ENCODE peak calls at places on chromosomes 11 and 22, in seven cellular contexts. I is tibial nerve; P is effector memory CD4-positive, alpha-beta T cell; L is Panc1; M is PC-9; B is pancreas; T is A549. W is an unnamed sample.
A peak's percentile ranks its signal among the peaks of the same experiment; 100 is the strongest.

GRCh38 chr11:120336641-120337132 is 474 bp downstream of the ARHGEF12 start:
- DNase-seq in B (no peak), T (peak; percentile 39), L (no peak), P (no peak), I (no peak), M (no peak), W (no peak)

GRCh38 chr11:44568706-44569473 is 3.4 kb downstream of the CD82 start:
- DNase-seq in I (peak; percentile 35), M (peak; percentile 61), B (no peak), L (peak; percentile 53), P (peak; percentile 91), T (peak; percentile 43), W (peak; percentile 61)

GRCh38 chr11:69915151-69915500 is 95.9 kb upstream of the FGF3 start:
- DNase-seq in L (no peak), M (no peak), I (no peak), B (no peak), P (no peak), T (peak; percentile 23), W (no peak)

GRCh38 chr11:62556102-62556871 is 9.7 kb upstream of the AHNAK start:
- DNase-seq in B (peak; percentile 76), P (peak; percentile 83), M (peak; percentile 94), I (peak; percentile 88), L (peak; percentile 87), T (peak; percentile 95), W (peak; percentile 69)

GRCh38 chr11:9765320-9766101 is 101.6 kb downstream of the SWAP70 start:
- DNase-seq in L (no peak), M (peak; percentile 8), T (no peak), B (no peak), P (no peak), I (peak; percentile 42), W (no peak)

GRCh38 chr11:74815966-74816365 is 67.3 kb downstream of the RNF169 start:
- DNase-seq in L (no peak), P (no peak), M (no peak), B (no peak), I (no peak), T (no peak), W (no peak)

GRCh38 chr22:35900483-35901168 is 128.0 kb downstream of the RBFOX2 start:
- DNase-seq in L (no peak), I (no peak), P (no peak), B (no peak), M (peak; percentile 48), T (peak; percentile 56), W (peak; percentile 17)

GRCh38 chr11:107018274-107018901 is at the start of gene GUCY1A2:
- DNase-seq in P (no peak), M (no peak), I (no peak), B (peak; percentile 22), T (peak; percentile 6), L (no peak), W (no peak)

GRCh38 chr11:9905562-9905961 is 241.7 kb downstream of the SWAP70 start:
- DNase-seq in I (no peak), T (peak; percentile 22), M (no peak), B (no peak), P (no peak), L (no peak), W (no peak)

GRCh38 chr22:45718391-45718790 is 46.8 kb downstream of the ATXN10 start:
- DNase-seq in T (no peak), M (no peak), I (no peak), B (no peak), L (no peak), P (no peak), W (no peak)

GRCh38 chr11:73204711-73205121 is 13.4 kb upstream of the P2RY2 start:
- DNase-seq in L (no peak), T (no peak), I (peak; percentile 28), M (no peak), B (no peak), P (no peak), W (no peak)

GRCh38 chr11:16613401-16614381 is 124.8 kb upstream of the C11orf58 start:
- DNase-seq in I (peak; percentile 88), M (peak; percentile 74), L (peak; percentile 41), P (no peak), T (peak; percentile 83), B (peak; percentile 85), W (no peak)

GRCh38 chr22:50252081-50253045 is 1.3 kb upstream of the HDAC10 start:
- DNase-seq in P (peak; percentile 53), B (peak; percentile 79), T (peak; percentile 67), L (no peak), I (peak; percentile 63), M (peak; percentile 83), W (peak; percentile 73)

GRCh38 chr22:18145676-18146388 is 4.1 kb upstream of the USP18 start:
- DNase-seq in M (no peak), B (no peak), L (no peak), P (no peak), T (no peak), I (no peak), W (no peak)

GRCh38 chr11:12134239-12134590 is 23.8 kb downstream of the MICAL2 start:
- DNase-seq in M (no peak), B (no peak), L (no peak), T (no peak), I (no peak), P (no peak), W (no peak)

GRCh38 chr11:44607987-44608386 is 42.5 kb downstream of the CD82 start:
- DNase-seq in P (no peak), T (no peak), B (no peak), I (no peak), L (no peak), M (no peak), W (no peak)

GRCh38 chr11:109994896-109995295 is 98.3 kb upstream of the ZC3H12C start:
- DNase-seq in T (peak; percentile 16), M (no peak), I (no peak), P (no peak), L (no peak), B (no peak), W (no peak)

GRCh38 chr22:26660961-26661578 is 3.7 kb downstream of the MIAT start:
- DNase-seq in P (no peak), B (no peak), T (no peak), I (no peak), M (no peak), L (no peak), W (no peak)
- H3K27ac ChIP-seq in P (no peak overlapping the region), B (no peak overlapping the region), T (no peak overlapping the region), I (no peak overlapping the region), M (no peak overlapping the region), L (no peak overlapping the region), W (no peak overlapping the region)

DNA sequence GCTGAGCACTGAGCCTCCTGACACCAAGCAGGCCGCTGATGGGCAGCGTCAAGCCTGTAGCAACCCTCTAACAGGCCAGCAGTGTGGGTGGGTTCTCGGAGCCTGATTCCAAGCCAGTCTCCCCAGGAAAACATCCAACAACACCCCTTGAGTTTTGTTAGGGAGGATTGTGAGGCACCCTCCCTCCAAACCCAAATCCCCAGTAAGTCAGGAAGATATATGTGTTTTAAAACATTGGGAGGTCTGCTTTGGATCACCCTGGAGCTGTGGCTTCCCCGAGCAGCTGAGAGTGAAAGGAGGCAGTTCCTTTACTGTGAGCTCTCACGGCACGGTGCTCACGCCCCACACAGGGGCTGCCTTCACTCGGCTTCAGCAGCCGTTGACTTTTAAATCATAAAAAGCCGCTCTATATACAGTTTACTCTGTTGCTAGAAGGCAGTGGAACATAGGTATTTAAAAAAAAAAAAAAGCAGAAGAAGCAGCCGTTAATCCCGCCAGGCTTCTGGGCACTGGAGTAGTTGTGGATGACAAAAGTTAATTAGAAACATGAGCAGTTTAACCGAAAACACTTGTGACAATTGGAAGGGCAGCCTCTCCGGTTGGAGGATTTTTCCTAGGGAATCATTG is 218.6 kb downstream of the NAV2 start:
- DNase-seq in B (no peak), M (no peak), L (no peak), I (no peak), T (no peak), P (no peak), W (no peak)
- H3K4me3 ChIP-seq in B (no peak overlapping the region), M (no peak overlapping the region), L (no peak overlapping the region), I (no peak overlapping the region), T (no peak overlapping the region), P (no peak overlapping the region), W (no peak overlapping the region)

GRCh38 chr22:20472629-20473442 is 22.8 kb downstream of the KLHL22 start:
- DNase-seq in T (no peak), P (no peak), I (no peak), M (no peak), B (no peak), L (no peak), W (no peak)

GRCh38 chr22:20471126-20471833 is 24.3 kb downstream of the KLHL22 start:
- DNase-seq in I (no peak), T (no peak), P (no peak), M (no peak), L (no peak), B (no peak), W (no peak)

GRCh38 chr22:20465759-20466077 is 28.1 kb upstream of the SCARF2 start:
- DNase-seq in L (no peak), I (no peak), B (no peak), P (no peak), M (no peak), T (no peak), W (peak; percentile 36)

GRCh38 chr22:20466659-20467379 is 28.8 kb downstream of the KLHL22 start:
- DNase-seq in M (no peak), I (no peak), L (no peak), T (no peak), P (no peak), B (no peak), W (no peak)

DNA sequence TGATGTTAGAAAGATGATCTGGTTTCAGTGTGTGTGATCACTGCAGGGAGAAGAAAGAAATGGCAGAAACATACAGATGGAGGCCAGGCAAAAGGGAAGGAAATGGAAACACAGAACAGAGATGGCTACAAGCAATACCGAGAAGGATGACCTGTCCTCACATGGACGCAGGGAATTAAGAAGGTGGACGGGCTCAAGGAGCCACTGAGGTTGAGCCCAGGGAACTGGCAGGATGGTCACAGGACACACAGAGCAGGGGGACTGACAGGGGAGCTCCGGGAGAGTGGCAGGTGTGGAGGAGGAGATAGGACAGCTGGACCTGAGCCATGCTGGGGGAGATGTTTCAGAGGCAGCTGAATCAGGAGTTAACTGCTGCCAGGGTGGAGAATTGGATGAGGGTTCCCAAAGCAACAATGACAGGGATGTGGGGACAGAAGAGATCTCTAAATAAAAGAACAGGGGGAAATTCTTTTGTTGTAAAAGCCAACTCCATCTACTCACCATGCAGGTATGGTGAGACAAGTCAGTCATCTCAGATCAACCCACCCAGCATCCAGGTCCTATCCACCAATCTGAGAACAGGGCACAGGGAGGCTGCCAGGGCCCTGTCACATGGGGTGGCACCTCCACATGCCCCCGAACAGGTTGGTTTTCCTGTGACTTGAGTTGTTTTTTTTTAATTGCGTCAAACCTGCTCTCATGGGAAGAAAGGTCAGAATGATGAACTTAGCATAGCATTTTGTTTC is 26.3 kb downstream of the KLHL22 start:
- DNase-seq in P (no peak), I (no peak), B (no peak), T (no peak), M (no peak), L (no peak), W (no peak)
- H3K4me1 ChIP-seq in P (peaks cover 25% of the 10 kb centered on the region), I (no peaks in the 10 kb centered on the region), B (no peaks in the 10 kb centered on the region), T (no peaks in the 10 kb centered on the region), M (no peaks in the 10 kb centered on the region), L (no peaks in the 10 kb centered on the region), W (peaks cover 31% of the 10 kb centered on the region)

DNA sequence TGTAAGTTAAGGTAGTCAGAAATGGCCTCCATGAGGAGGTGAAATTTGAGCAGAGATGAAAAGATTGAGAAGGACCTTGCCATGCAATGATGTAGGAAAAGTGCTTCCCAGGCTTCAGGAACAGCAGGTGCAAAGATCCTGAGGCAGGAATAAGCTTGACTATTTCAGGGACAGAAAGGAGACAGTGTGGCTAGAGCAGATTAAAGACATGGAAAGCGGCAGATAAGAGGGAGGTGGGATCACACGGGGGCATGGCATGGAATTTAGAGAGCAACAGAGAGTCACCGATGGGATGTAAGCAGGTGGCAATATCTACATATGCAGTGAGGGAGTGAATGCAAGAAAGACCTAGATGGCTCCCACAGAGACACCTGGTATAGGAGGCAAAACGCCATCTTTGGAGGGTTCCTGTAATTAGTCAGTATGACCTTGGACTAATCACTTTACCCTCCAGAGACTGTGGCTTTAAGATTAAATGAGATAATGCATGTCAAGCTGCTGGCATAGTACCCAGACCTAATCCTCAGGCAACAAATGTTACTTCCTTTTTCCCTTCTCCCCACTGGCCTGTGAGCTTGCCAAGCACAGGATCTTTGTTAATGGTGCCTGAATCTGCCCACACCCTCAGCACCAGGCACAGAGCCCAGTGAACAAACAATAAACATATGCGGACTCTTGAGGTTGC is 24.6 kb upstream of the ACER3 start:
- DNase-seq in P (no peak), M (peak; percentile 39), T (peak; percentile 64), I (no peak), B (peak; percentile 55), L (no peak), W (no peak)
- H3K27ac ChIP-seq in P (no peak overlapping the region), M (no peak overlapping the region), T (peak overlapping the region; percentile 39), I (no peak overlapping the region), B (no peak overlapping the region), L (no peak overlapping the region), W (no peak overlapping the region)

W was measured in naive thymus-derived CD4-positive, alpha-beta T cell.